ENCODE peak calls at places on chromosomes 16 and 17, in five cellular contexts. H, C, Y, W and A are unnamed samples.

GRCh38 chr17:42913527-42913926 is 12.9 kb downstream of the G6PC1 start:
- DNase-seq in H (no peak), C (no peak), Y (no peak), W (no peak), A (no peak)

GRCh38 chr17:48024149-48025039 is 13.2 kb downstream of the COPZ2 start:
- DNase-seq in H (peak; percentile 50), C (peak; percentile 89), Y (no peak), W (peak; percentile 59), A (peak; percentile 70)

GRCh38 chr17:21676281-21677111 is 15.8 kb upstream of the KCNJ18 start:
- DNase-seq in H (no peak), C (peak; percentile 79), Y (no peak), W (no peak), A (no peak)

GRCh38 chr16:80038566-80038965 is 438.0 kb upstream of the MAF start:
- DNase-seq in H (no peak), C (no peak), Y (no peak), W (no peak), A (no peak)

GRCh38 chr17:47935961-47936360 is 5.4 kb upstream of the PNPO start:
- DNase-seq in H (no peak), C (no peak), Y (no peak), W (no peak), A (no peak)

GRCh38 chr17:1686086-1686485 is 1.4 kb upstream of the PRPF8 start:
- DNase-seq in H (no peak), C (no peak), Y (no peak), W (no peak), A (no peak)

GRCh38 chr17:72122002-72122310 is 1.1 kb downstream of the SOX9 start:
- DNase-seq in H (no peak), C (no peak), Y (no peak), W (no peak), A (no peak)

GRCh38 chr16:4217246-4218131 is 24.4 kb downstream of the SRL start:
- DNase-seq in H (peak; percentile 80), C (no peak), Y (peak; percentile 82), W (peak; percentile 90), A (no peak)

GRCh38 chr16:27911486-27911885 is 152.0 kb downstream of the GSG1L start:
- DNase-seq in H (no peak), C (no peak), Y (no peak), W (no peak), A (no peak)

GRCh38 chr16:84314814-84315213 is 20.1 kb downstream of the WFDC1 start:
- DNase-seq in H (no peak), C (no peak), Y (no peak), W (no peak), A (no peak)

GRCh38 chr17:66431910-66432309 is 129.5 kb downstream of the PRKCA start:
- DNase-seq in H (no peak), C (no peak), Y (peak; percentile 30), W (no peak), A (peak; percentile 30)

GRCh38 chr17:3891626-3892094 is 1.2 kb downstream of the CAMKK1 start:
- DNase-seq in H (no peak), C (no peak), Y (no peak), W (no peak), A (no peak)

GRCh38 chr16:67942200-67942509 is 1.8 kb downstream of the LCAT start:
- DNase-seq in H (no peak), C (no peak), Y (no peak), W (no peak), A (peak; percentile 66)

GRCh38 chr17:28807925-28808641 is 34.5 kb downstream of the FAM222B start:
- DNase-seq in H (no peak), C (no peak), Y (no peak), W (no peak), A (peak; percentile 62)

GRCh38 chr17:83056583-83057396 is 22.6 kb upstream of the METRNL start:
- DNase-seq in H (no peak), C (peak; percentile 73), Y (peak; percentile 9), W (no peak), A (no peak)

GRCh38 chr16:81956213-81956948 is 54.9 kb downstream of the SDR42E1 start:
- DNase-seq in H (no peak), C (no peak), Y (no peak), W (no peak), A (no peak)

GRCh38 chr16:14193316-14193871 is 122.3 kb downstream of the MRTFB start:
- DNase-seq in H (no peak), C (no peak), Y (no peak), W (no peak), A (no peak)

GRCh38 chr17:74833501-74834361 is 26.0 kb downstream of the GRIN2C start:
- DNase-seq in H (no peak), C (no peak), Y (no peak), W (no peak), A (no peak)

GRCh38 chr16:20784204-20784603 is 20.4 kb downstream of the ACSM3 start:
- DNase-seq in H (no peak), C (no peak), Y (no peak), W (no peak), A (no peak)
- TF ChIP-seq CTCF in H (no peak), C (no peak), Y (no peak), W (no peak), A (no peak)

GRCh38 chr17:17027442-17028058 is 14.7 kb upstream of the MPRIP start:
- DNase-seq in H (no peak), C (no peak), Y (no peak), W (no peak), A (no peak)

GRCh38 chr17:17026163-17026562 is 16.1 kb upstream of the MPRIP start:
- DNase-seq in H (no peak), C (no peak), Y (no peak), W (no peak), A (no peak)

GRCh38 chr17:17022011-17022800 is 20.1 kb upstream of the MPRIP start:
- DNase-seq in H (peak; percentile 10), C (peak; percentile 71), Y (no peak), W (no peak), A (no peak)

GRCh38 chr17:17025621-17026020 is 16.6 kb upstream of the MPRIP start:
- DNase-seq in H (no peak), C (peak; percentile 44), Y (no peak), W (no peak), A (no peak)

GRCh38 chr17:17024778-17025300 is 17.4 kb upstream of the MPRIP start:
- DNase-seq in H (peak; percentile 44), C (peak; percentile 66), Y (no peak), W (no peak), A (no peak)
- H3K4me1 ChIP-seq in H (peaks cover 52% of the 10 kb centered on the region), C (peaks cover 15% of the 10 kb centered on the region), Y (no peaks in the 10 kb centered on the region), W (no peaks in the 10 kb centered on the region), A (no peaks in the 10 kb centered on the region)

DNA sequence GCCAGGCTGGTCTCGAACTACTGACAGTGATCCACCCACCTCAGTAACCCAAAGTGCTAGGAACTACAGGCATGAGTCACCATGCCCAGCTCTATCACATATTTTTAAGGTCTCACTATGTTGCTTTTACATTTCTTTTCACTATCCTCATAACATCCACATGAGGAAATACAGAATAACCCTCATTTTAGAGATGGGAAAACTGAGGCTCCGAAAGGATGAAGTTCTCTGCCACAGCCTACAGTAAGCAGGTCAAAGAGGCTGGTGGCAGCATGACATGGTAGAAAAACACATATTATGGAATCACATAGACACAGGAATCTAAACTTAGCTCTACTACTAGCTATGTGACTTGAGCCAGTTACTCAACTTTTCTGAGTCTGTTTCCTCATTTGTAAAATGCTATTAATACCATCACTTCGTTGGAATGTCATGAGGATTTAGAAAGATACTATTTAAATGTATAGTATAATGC is 32.2 kb downstream of the APPBP2 start:
- DNase-seq in H (no peak), C (no peak), Y (no peak), W (no peak), A (no peak)
- H3K9me3 ChIP-seq in H (peaks cover 12% of the 10 kb centered on the region), C (peaks cover 3% of the 10 kb centered on the region), Y (no peaks in the 10 kb centered on the region), W (no peaks in the 10 kb centered on the region), A (no peaks in the 10 kb centered on the region)

GRCh38 chr17:18004901-18005305 is 32.2 kb downstream of the DRC3 start:
- DNase-seq in H (no peak), C (no peak), Y (no peak), W (no peak), A (no peak)
- TF ChIP-seq CTCF in H (peak; percentile 62), C (no peak), Y (no peak), W (peak; percentile 19), A (no peak)

GRCh38 chr16:69443809-69444611 is 19.6 kb downstream of the CYB5B start:
- DNase-seq in H (peak; percentile 24), C (no peak), Y (peak; percentile 32), W (peak; percentile 33), A (no peak)
- H3K4me1 ChIP-seq in H (peaks cover 67% of the 10 kb centered on the region), C (peaks cover 5% of the 10 kb centered on the region), Y (peaks cover 6% of the 10 kb centered on the region), W (no peaks in the 10 kb centered on the region), A (peaks cover 80% of the 10 kb centered on the region)

DNA sequence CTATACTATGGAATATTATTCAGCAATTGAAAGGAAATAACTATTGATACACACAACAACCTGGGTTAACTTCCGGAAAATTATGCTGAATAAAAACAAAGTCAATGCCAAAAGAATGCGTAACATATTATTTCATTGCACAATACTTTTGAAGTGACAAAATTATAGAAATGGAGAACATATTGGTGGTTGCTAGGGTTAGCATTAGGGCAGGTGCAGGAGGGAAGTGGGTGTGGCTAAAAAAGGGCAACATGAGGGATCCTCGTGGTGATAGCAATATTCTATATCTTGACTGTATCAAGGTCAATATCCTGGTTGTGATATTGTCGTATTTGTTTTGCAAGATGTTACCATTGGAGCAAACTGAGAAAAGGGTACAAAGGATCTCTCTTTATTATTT is 34.8 kb downstream of the PIK3R5 start:
- DNase-seq in H (no peak), C (no peak), Y (no peak), W (no peak), A (no peak)
- H3K9me3 ChIP-seq in H (peaks cover 42% of the 10 kb centered on the region), C (peaks cover 21% of the 10 kb centered on the region), Y (no peaks in the 10 kb centered on the region), W (peaks cover 17% of the 10 kb centered on the region), A (no peaks in the 10 kb centered on the region)

DNA sequence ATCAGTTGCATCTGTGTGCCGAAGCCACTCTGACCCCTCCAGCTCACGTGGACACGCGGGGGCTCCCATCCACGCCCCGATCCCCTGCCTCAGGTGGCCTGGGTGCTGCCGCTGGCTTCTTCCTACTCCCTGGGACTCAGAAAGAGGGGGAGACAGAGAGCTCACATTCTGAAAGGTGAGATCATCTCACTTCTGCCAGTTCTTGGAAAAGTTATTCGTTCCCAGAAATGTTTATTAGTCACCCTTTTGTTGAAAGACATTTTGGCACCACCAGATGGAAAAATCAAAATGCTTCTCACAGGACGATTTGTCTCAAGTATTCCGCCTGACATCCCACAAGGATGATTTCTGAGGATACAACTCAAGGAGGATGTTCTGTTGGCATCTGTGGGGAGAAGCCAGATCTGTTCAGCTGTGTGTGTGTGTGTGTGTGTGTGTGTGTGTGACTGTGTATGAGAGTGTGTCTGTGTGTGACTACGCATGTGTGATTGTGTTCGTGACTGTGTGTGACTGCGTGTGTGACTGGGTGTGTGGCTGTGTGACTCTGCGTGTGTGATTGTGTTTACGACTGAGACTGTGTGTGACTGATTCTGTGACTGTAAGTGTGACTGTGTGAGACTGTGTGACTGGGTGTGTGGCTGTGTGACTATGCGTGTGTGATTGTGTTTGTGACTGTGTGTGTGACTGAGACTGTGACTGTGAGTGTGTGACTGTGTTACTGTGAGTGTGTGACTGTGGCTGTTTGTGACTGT is 207.3 kb downstream of the NTN1 start:
- DNase-seq in H (no peak), C (no peak), Y (no peak), W (peak; percentile 29), A (peak; percentile 60)
- TF ChIP-seq CTCF in H (no peak), C (no peak), Y (no peak), W (no peak), A (no peak)